ENCODE peak calls at places on chromosome 4, in ten cellular contexts. F is NB4, C is foreskin fibroblast, N is GM06990, M is right atrium auricular region, G is PC-3, J is left lung, A is RWPE2, L is HCT116, R is esophagus squamous epithelium. O is an unnamed sample.

GRCh38 chr4:136012250-136012649 is 1520.0 kb downstream of the PCDH18 start:
- DNase-seq in F (no peak), C (peak), N (no peak), M (no peak), G (no peak), J (no peak), A (no peak), L (no peak), R (no peak), O (no peak)

GRCh38 chr4:155602351-155603140 is 64.1 kb upstream of the GUCY1A1 start:
- DNase-seq in F (no peak), C (peak), N (no peak), M (no peak), G (no peak), J (no peak), A (no peak), L (no peak), R (no peak), O (peak)

GRCh38 chr4:99822734-99823133 is 6.1 kb downstream of the DAPP1 start:
- DNase-seq in F (no peak), C (no peak), N (no peak), M (no peak), G (no peak), J (no peak), A (no peak), L (no peak), R (no peak), O (no peak)

GRCh38 chr4:135371137-135371536 is 1169.5 kb upstream of the PABPC4L start:
- DNase-seq in F (peak), C (no peak), N (no peak), M (no peak), G (no peak), J (no peak), A (no peak), L (no peak), R (no peak), O (peak)

GRCh38 chr4:110527156-110527555 is 51.2 kb downstream of the ENPEP start:
- DNase-seq in F (no peak), C (no peak), N (no peak), M (no peak), G (no peak), J (no peak), A (no peak), L (no peak), R (no peak), O (no peak)

GRCh38 chr4:89929425-89930272 is 35.0 kb downstream of the MMRN1 start:
- DNase-seq in F (no peak), C (no peak), N (peak), M (no peak), G (peak), J (no peak), A (no peak), L (no peak), R (no peak), O (peak)

GRCh38 chr4:71441186-71442169 is 102.7 kb downstream of the SLC4A4 start:
- DNase-seq in F (no peak), C (no peak), N (no peak), M (no peak), G (peak), J (no peak), A (no peak), L (no peak), R (no peak), O (peak)

GRCh38 chr4:6974138-6974848 is 64.7 kb downstream of the TBC1D14 start:
- DNase-seq in F (peak), C (peak), N (no peak), M (peak), G (peak), J (peak), A (no peak), L (peak), R (no peak), O (peak)

GRCh38 chr4:154643493-154643892 is 31.0 kb upstream of the FGG start:
- DNase-seq in F (no peak), C (peak), N (no peak), M (no peak), G (peak), J (no peak), A (no peak), L (no peak), R (no peak), O (peak)

GRCh38 chr4:183200453-183200852 is 101.4 kb downstream of the WWC2 start:
- DNase-seq in F (no peak), C (peak), N (no peak), M (no peak), G (peak), J (peak), A (no peak), L (no peak), R (no peak), O (peak)

GRCh38 chr4:182022899-182023298 is 220.3 kb upstream of the TENM3 start:
- DNase-seq in F (no peak), C (no peak), N (no peak), M (no peak), G (no peak), J (no peak), A (no peak), L (no peak), R (no peak), O (no peak)

GRCh38 chr4:95472538-95472937 is 76.2 kb downstream of the UNC5C start:
- DNase-seq in F (no peak), C (no peak), N (no peak), M (no peak), G (no peak), J (no peak), A (no peak), L (no peak), R (no peak), O (no peak)

GRCh38 chr4:20881658-20882057 is 181.4 kb downstream of the PACRGL start:
- DNase-seq in F (no peak), C (no peak), N (no peak), M (no peak), G (no peak), J (no peak), A (no peak), L (no peak), R (no peak), O (no peak)

DNA sequence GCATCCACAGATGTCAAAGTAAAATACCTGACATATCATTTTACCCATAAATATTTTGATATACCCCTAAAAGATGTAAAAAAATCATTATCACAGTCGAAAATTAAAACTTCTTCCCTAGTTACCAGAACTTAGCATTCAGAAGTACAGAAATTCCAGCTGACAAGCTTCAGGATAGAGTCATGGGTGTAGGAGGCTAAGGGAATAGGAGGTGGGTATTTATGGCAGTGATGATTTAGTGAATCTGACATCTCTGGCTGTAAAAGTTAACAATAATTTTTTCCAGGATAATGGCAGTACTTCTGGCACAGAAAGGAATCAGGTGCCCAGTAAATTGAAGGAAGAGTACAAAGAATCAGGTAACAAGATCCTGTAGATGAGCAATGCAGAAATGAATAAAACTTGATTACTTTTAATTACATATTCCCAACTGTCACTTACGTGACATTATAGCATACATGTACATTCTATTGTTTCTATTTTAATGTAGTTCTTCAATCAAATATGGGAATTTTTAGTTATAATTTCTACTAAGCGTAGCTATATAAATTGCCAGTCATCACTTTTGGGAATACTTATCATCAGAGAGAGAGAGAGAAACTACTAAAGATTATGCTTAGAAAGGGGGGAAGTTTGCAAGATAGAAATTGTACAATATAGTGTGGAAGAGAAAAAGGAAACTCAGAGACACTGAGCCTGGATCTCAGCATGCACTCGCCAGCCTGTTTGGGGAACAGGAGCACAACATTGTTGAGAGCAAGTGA is 143.4 kb downstream of the TMEM144 start:
- DNase-seq in F (no peak), C (no peak), N (no peak), M (no peak), G (no peak), J (no peak), A (no peak), L (no peak), R (no peak), O (no peak)
- TF ChIP-seq CTCF in F (no peak), C (no peak), N (no peak), M (no peak), G (no peak), J (no peak), A (no peak), L (no peak), R (no peak), O (no peak)

DNA sequence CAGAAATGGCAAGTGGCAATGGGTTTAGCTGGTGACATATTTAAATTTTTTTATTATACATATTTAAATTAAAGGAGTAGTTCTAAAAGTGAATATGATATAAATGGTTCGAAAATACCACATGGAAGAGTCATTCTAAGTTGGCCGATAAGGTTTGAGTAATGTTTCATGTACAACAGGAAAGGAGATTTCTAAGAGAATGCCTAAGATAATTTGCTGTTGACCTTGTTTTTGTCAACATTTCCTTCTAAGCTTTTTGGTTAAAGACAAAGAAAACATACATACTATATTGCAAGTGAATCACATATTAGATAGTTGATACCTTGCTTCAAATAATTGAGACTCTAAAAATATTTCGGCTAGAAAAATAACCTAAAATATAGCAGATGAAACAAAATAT is 526.6 kb upstream of the SLIT2 start:
- DNase-seq in F (no peak), C (no peak), N (no peak), M (no peak), G (no peak), J (no peak), A (no peak), L (no peak), R (no peak), O (no peak)
- H3K4me3 ChIP-seq in F (no peak), C (no peak), N (no peak), M (no peak), G (no peak), J (no peak), A (no peak), L (no peak), R (no peak), O (no peak)

GRCh38 chr4:48906283-48907173 is at the start of gene OCIAD2:
- DNase-seq in F (peak), C (peak), N (peak), M (no peak), G (peak), J (peak), A (peak), L (peak), R (peak), O (peak)
- TF ChIP-seq CTCF in F (no peak), C (no peak), N (peak), M (peak), G (peak), J (no peak), A (no peak), L (peak), R (no peak), O (peak)

GRCh38 chr4:170529760-170530440 is 440.1 kb upstream of the AADAT start:
- DNase-seq in F (no peak), C (no peak), N (no peak), M (no peak), G (peak), J (no peak), A (no peak), L (no peak), R (no peak), O (peak)
- H3K4me3 ChIP-seq in F (no peak), C (no peak), N (no peak), M (no peak), G (peak), J (no peak), A (no peak), L (no peak), R (no peak), O (no peak)

DNA sequence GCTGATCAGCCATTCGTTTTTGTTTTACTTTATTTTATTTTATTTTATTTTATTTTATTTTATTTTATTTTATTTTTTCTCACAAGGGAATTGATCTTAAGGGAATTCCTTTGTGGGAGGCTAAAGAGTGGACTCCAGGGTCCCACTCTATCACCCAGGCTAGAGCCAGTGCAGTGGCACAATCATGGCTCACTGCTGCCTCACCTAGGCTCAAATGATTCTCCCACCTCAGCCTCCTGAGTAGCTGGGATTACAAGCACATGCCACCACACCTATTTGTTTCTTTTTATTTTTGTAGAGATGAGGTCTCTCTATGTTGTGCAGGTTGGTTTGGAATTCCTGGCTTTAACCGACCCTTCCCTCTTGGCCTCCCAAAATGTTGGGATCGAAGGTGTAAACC is 17.5 kb upstream of the PABPC4L start:
- DNase-seq in F (no peak), C (no peak), N (no peak), M (no peak), G (no peak), J (no peak), A (no peak), L (no peak), R (no peak), O (no peak)
- TF ChIP-seq CTCF in F (no peak), C (no peak), N (no peak), M (no peak), G (no peak), J (no peak), A (no peak), L (no peak), R (no peak), O (no peak)

GRCh38 chr4:87555751-87556619 is 26.8 kb upstream of the SPARCL1 start:
- DNase-seq in F (no peak), C (peak), N (no peak), M (no peak), G (peak), J (no peak), A (no peak), L (no peak), R (no peak), O (peak)
- H3K4me3 ChIP-seq in F (no peak), C (no peak), N (no peak), M (no peak), G (no peak), J (no peak), A (no peak), L (no peak), R (no peak), O (no peak)

GRCh38 chr4:78059524-78059889 is 2.4 kb downstream of the FRAS1 start:
- DNase-seq in F (peak), C (peak), N (no peak), M (peak), G (peak), J (peak), A (no peak), L (peak), R (no peak), O (peak)

GRCh38 chr4:78057600-78058560 is 757 bp downstream of the FRAS1 start:
- DNase-seq in F (no peak), C (peak), N (peak), M (peak), G (peak), J (peak), A (peak), L (no peak), R (no peak), O (peak)

GRCh38 chr4:78057135-78057599 is at the start of gene FRAS1:
- DNase-seq in F (no peak), C (peak), N (peak), M (no peak), G (peak), J (no peak), A (no peak), L (no peak), R (no peak), O (peak)

GRCh38 chr4:78058591-78059523 is 1.7 kb downstream of the FRAS1 start:
- DNase-seq in F (no peak), C (peak), N (peak), M (no peak), G (peak), J (peak), A (no peak), L (no peak), R (no peak), O (peak)

DNA sequence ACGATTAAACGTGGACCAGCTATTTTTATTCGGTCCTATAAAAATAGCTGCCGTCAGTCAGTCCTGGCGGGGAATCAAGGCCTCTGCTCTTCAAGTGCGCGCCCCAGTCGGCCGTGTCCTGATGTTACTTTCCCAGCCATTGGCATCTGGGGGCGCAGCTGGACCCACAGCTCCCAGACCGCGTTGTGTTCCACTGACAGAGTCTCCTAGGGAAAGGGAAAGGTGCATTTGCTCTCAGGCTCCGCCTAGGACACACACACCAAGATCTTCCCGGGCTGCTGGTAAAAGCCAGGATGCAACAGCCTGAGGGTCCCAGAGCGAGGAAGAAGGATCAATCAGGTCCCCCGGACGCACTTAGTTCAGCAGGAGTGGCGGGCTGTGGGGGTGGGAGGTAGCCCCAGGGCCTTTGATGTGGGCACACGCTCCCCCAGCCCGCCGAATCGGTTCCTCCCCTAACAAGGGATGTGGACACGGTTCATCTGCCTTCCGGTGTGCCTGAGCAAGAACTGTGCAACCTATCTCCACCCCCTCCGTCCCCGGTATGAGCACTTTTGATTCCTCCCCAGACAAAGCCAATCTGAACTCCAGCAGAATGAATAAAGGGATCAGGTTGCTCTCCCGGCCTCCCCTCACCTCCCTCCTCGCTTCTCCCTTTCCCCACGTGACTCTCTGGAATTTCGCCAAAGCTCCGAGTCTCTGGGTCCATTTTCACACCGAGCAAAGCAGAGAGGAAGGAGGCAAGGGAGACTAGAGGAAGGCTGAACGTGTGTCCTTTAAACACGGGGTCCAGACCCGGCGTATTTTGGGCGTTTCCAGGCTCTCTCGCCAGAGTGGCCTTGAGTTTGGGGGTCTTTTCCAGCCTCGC is 626 bp upstream of the FRAS1 start:
- DNase-seq in F (peak), C (peak), N (peak), M (peak), G (peak), J (peak), A (peak), L (peak), R (no peak), O (peak)
- TF ChIP-seq CTCF in F (no peak), C (peak), N (no peak), M (peak), G (peak), J (no peak), A (peak), L (peak), R (no peak), O (no peak)

DNA sequence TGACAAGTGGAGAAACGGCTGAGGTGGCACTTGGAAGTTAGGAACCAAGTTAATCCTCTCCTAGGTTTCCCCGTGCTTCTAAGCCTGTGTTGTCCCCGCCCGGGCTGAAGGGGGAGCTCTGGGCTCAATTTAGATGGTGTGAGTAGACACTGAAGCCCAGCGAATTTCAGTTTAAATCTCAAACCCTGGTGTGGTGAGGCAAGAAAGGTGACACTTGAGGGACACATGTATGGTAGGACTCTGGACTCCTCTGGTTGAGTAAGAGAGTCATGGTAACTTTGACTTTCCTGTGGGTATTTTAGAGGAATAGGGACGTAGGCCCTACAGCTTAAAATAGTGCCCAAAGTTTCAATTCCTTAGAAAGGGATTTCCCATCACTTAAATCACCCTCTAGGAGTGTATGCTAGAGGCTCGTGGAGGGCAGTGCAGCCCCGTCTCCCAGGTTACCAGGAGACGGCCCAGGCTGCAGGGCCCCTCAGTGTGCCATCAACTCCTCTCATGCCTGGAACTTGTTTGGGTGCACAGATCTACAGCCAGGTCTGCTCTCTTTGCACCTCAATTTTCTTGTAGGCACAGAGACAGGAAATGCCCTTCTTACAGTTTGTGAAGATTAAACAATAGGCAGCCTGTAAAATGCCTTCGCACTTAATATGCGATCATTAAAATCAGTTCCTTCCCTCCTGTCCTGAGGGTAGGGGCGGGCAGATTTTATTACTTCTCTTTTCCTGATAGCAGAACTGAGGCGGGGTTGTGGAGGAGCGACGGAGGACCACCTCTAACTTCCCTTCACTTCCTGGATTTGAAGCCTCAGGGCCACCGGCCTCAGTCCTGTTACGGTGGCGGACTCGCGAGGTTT is 23.9 kb downstream of the HAND2 start:
- DNase-seq in F (peak), C (peak), N (no peak), M (peak), G (peak), J (no peak), A (no peak), L (peak), R (no peak), O (peak)
- H3K4me3 ChIP-seq in F (no peak), C (no peak), N (no peak), M (peak), G (no peak), J (no peak), A (no peak), L (no peak), R (no peak), O (no peak)

GRCh38 chr4:107153228-107153627 is 117.1 kb upstream of the DKK2 start:
- DNase-seq in F (peak), C (no peak), N (no peak), M (no peak), G (no peak), J (no peak), A (no peak), L (no peak), R (no peak), O (peak)
- TF ChIP-seq CTCF in F (peak), C (peak), N (peak), M (no peak), G (peak), J (no peak), A (no peak), L (peak), R (no peak), O (peak)

O was measured in epithelial cell of esophagus.